ENCODE peak calls at places on chromosomes 7 and 10, in six cellular contexts. Q is HEK293T; M is kidney epithelial cell; F is EL; K is AG09309; E is stimulated activated CD8-positive, alpha-beta memory T cell treated with anti-CD3 and anti-CD28 coated beads, Interleukin-15, amount 100 ng/mL, for 1 hour. G is an unnamed sample.

GRCh38 chr7:35971133-35971995 is 170.5 kb downstream of the SEPTIN7 start:
- DNase-seq in K (no peak), Q (no peak), E (no peak), F (no peak), M (no peak), G (no peak)

GRCh38 chr7:113452245-113452644 is 333.9 kb upstream of the SMIM30 start:
- DNase-seq in M (no peak), F (no peak), Q (no peak), E (no peak), K (no peak), G (no peak)

GRCh38 chr7:1520574-1521234 is 9.8 kb upstream of the MAFK start:
- DNase-seq in F (peak), M (no peak), E (no peak), K (no peak), Q (peak), G (no peak)

GRCh38 chr10:112724404-112724991 is 225.5 kb upstream of the TCF7L2 start:
- DNase-seq in E (no peak), M (no peak), K (no peak), Q (peak), F (no peak), G (no peak)

GRCh38 chr7:43328785-43329380 is 216.4 kb downstream of the HECW1 start:
- DNase-seq in Q (no peak), F (no peak), E (no peak), K (no peak), M (no peak), G (no peak)

GRCh38 chr10:133564816-133565215 is 567 bp downstream of the SYCE1 start:
- DNase-seq in Q (no peak), E (no peak), K (no peak), M (no peak), F (no peak), G (no peak)

GRCh38 chr7:140316165-140316661 is 82.1 kb downstream of the SLC37A3 start:
- DNase-seq in F (peak), E (no peak), M (peak), K (peak), Q (no peak), G (peak)

GRCh38 chr7:28840515-28841125 is 117.5 kb downstream of the TRIL start:
- DNase-seq in M (no peak), F (no peak), Q (peak), K (no peak), E (no peak), G (no peak)

GRCh38 chr10:23514321-23514720 is 75.4 kb downstream of the OTUD1 start:
- DNase-seq in M (no peak), E (no peak), K (no peak), F (peak), Q (no peak), G (no peak)

GRCh38 chr10:52997007-52997406 is 224.4 kb upstream of the MBL2 start:
- DNase-seq in K (no peak), E (no peak), F (no peak), Q (no peak), M (no peak), G (no peak)

GRCh38 chr10:97896756-97897155 is 47.1 kb downstream of the GOLGA7B start:
- DNase-seq in K (no peak), E (no peak), Q (no peak), M (no peak), F (no peak), G (no peak)

GRCh38 chr7:125675628-125676027 is 746.0 kb upstream of the POT1 start:
- DNase-seq in M (no peak), K (no peak), Q (no peak), F (no peak), E (no peak), G (no peak)

GRCh38 chr7:79272066-79272669 is 181.3 kb downstream of the MAGI2 start:
- DNase-seq in Q (peak), F (peak), E (no peak), K (no peak), M (peak), G (no peak)

GRCh38 chr7:131786204-131786603 is 229.8 kb upstream of the PODXL start:
- DNase-seq in E (no peak), M (no peak), Q (no peak), F (no peak), K (no peak), G (no peak)

GRCh38 chr10:34522542-34522941 is 292.6 kb downstream of the PARD3 start:
- DNase-seq in F (peak), Q (no peak), K (no peak), E (no peak), M (no peak), G (no peak)

GRCh38 chr10:132163826-132164515 is 22.8 kb upstream of the DPYSL4 start:
- DNase-seq in Q (no peak), M (no peak), F (no peak), E (no peak), K (no peak), G (no peak)